ENCODE peak calls at places on chromosomes 6 and 20, in nine cellular contexts. One of them, this sample, is unnamed. For H3K4me1, the result is how much of the 10 kb centered on the place peaks cover.

GRCh38 chr20:45835230-45836224 is 1.9 kb downstream of the SNX21 start:
- DNase-seq in SK-N-SH: no peak
- DNase-seq in stomach: no peak
- DNase-seq in esophagus muscularis mucosa: no peak
- DNase-seq in HCT116: no peak
- DNase-seq in Panc1: no peak
- DNase-seq in HepG2: no peak
- DNase-seq in GM23338: no peak
- DNase-seq in prostate gland: no peak
- DNase-seq in this sample: no peak

GRCh38 chr6:2114100-2114499 is 131.3 kb downstream of the GMDS start:
- DNase-seq in SK-N-SH: no peak
- DNase-seq in stomach: no peak
- DNase-seq in esophagus muscularis mucosa: no peak
- DNase-seq in HCT116: no peak
- DNase-seq in Panc1: no peak
- DNase-seq in HepG2: no peak
- DNase-seq in GM23338: no peak
- DNase-seq in prostate gland: no peak
- DNase-seq in this sample: no peak

GRCh38 chr20:57849126-57849867 is 139.5 kb upstream of the PMEPA1 start:
- DNase-seq in SK-N-SH: no peak
- DNase-seq in stomach: no peak
- DNase-seq in esophagus muscularis mucosa: no peak
- DNase-seq in HCT116: no peak
- DNase-seq in Panc1: no peak
- DNase-seq in HepG2: no peak
- DNase-seq in GM23338: no peak
- DNase-seq in prostate gland: no peak
- DNase-seq in this sample: no peak

GRCh38 chr6:160421854-160422253 is 73.7 kb downstream of the SLC22A3 start:
- DNase-seq in SK-N-SH: no peak
- DNase-seq in stomach: no peak
- DNase-seq in esophagus muscularis mucosa: peak
- DNase-seq in HCT116: no peak
- DNase-seq in Panc1: no peak
- DNase-seq in HepG2: no peak
- DNase-seq in GM23338: no peak
- DNase-seq in prostate gland: no peak
- DNase-seq in this sample: no peak

GRCh38 chr6:44679906-44680698 is 292.6 kb downstream of the CDC5L start:
- DNase-seq in SK-N-SH: no peak
- DNase-seq in stomach: no peak
- DNase-seq in esophagus muscularis mucosa: no peak
- DNase-seq in HCT116: no peak
- DNase-seq in Panc1: no peak
- DNase-seq in HepG2: no peak
- DNase-seq in GM23338: no peak
- DNase-seq in prostate gland: peak
- DNase-seq in this sample: no peak

GRCh38 chr6:162371133-162371532 is 356.4 kb downstream of the PRKN start:
- DNase-seq in SK-N-SH: no peak
- DNase-seq in stomach: no peak
- DNase-seq in esophagus muscularis mucosa: no peak
- DNase-seq in HCT116: no peak
- DNase-seq in Panc1: no peak
- DNase-seq in HepG2: no peak
- DNase-seq in GM23338: peak
- DNase-seq in prostate gland: no peak
- DNase-seq in this sample: no peak

GRCh38 chr6:36118550-36119107 is 11.7 kb upstream of the MAPK13 start:
- DNase-seq in SK-N-SH: no peak
- DNase-seq in stomach: peak
- DNase-seq in esophagus muscularis mucosa: peak
- DNase-seq in HCT116: no peak
- DNase-seq in Panc1: no peak
- DNase-seq in HepG2: peak
- DNase-seq in GM23338: no peak
- DNase-seq in prostate gland: no peak
- DNase-seq in this sample: peak

GRCh38 chr20:49999329-49999728 is 16.5 kb downstream of the SNAI1 start:
- DNase-seq in SK-N-SH: no peak
- DNase-seq in stomach: no peak
- DNase-seq in esophagus muscularis mucosa: no peak
- DNase-seq in HCT116: no peak
- DNase-seq in Panc1: no peak
- DNase-seq in HepG2: no peak
- DNase-seq in GM23338: no peak
- DNase-seq in prostate gland: no peak
- DNase-seq in this sample: no peak

GRCh38 chr6:147160593-147160992 is 43.6 kb upstream of the STXBP5 start:
- DNase-seq in SK-N-SH: no peak
- DNase-seq in stomach: no peak
- DNase-seq in esophagus muscularis mucosa: no peak
- DNase-seq in HCT116: no peak
- DNase-seq in Panc1: no peak
- DNase-seq in HepG2: no peak
- DNase-seq in GM23338: no peak
- DNase-seq in prostate gland: no peak
- DNase-seq in this sample: no peak

GRCh38 chr6:147159536-147160374 is 44.5 kb upstream of the STXBP5 start:
- DNase-seq in SK-N-SH: no peak
- DNase-seq in stomach: no peak
- DNase-seq in esophagus muscularis mucosa: no peak
- DNase-seq in HCT116: no peak
- DNase-seq in Panc1: no peak
- DNase-seq in HepG2: no peak
- DNase-seq in GM23338: no peak
- DNase-seq in prostate gland: no peak
- DNase-seq in this sample: no peak

GRCh38 chr6:147158881-147159280 is 45.3 kb upstream of the STXBP5 start:
- DNase-seq in SK-N-SH: no peak
- DNase-seq in stomach: no peak
- DNase-seq in esophagus muscularis mucosa: no peak
- DNase-seq in HCT116: no peak
- DNase-seq in Panc1: no peak
- DNase-seq in HepG2: no peak
- DNase-seq in GM23338: no peak
- DNase-seq in prostate gland: no peak
- DNase-seq in this sample: no peak

GRCh38 chr6:147161253-147161973 is 42.8 kb upstream of the STXBP5 start:
- DNase-seq in SK-N-SH: no peak
- DNase-seq in stomach: no peak
- DNase-seq in esophagus muscularis mucosa: no peak
- DNase-seq in HCT116: no peak
- DNase-seq in Panc1: no peak
- DNase-seq in HepG2: no peak
- DNase-seq in GM23338: no peak
- DNase-seq in prostate gland: no peak
- DNase-seq in this sample: no peak

GRCh38 chr6:147161974-147162495 is 42.2 kb upstream of the STXBP5 start:
- DNase-seq in SK-N-SH: no peak
- DNase-seq in stomach: no peak
- DNase-seq in esophagus muscularis mucosa: no peak
- DNase-seq in HCT116: no peak
- DNase-seq in Panc1: no peak
- DNase-seq in HepG2: no peak
- DNase-seq in GM23338: no peak
- DNase-seq in prostate gland: no peak
- DNase-seq in this sample: no peak
- H3K27ac ChIP-seq in SK-N-SH: no peak
- H3K27ac ChIP-seq in stomach: no peak
- H3K27ac ChIP-seq in esophagus muscularis mucosa: no peak
- H3K27ac ChIP-seq in HCT116: no peak
- H3K27ac ChIP-seq in Panc1: no peak
- H3K27ac ChIP-seq in HepG2: no peak
- H3K27ac ChIP-seq in GM23338: no peak
- H3K27ac ChIP-seq in prostate gland: no peak
- H3K27ac ChIP-seq in this sample: no peak

GRCh38 chr20:3786665-3787639 is at the start of gene CENPB:
- DNase-seq in SK-N-SH: peak
- DNase-seq in stomach: peak
- DNase-seq in esophagus muscularis mucosa: peak
- DNase-seq in HCT116: peak
- DNase-seq in Panc1: no peak
- DNase-seq in HepG2: peak
- DNase-seq in GM23338: peak
- DNase-seq in prostate gland: peak
- DNase-seq in this sample: peak
- TF ChIP-seq POLR2AphosphoS5 in SK-N-SH: no peak
- TF ChIP-seq POLR2AphosphoS5 in stomach: no peak
- TF ChIP-seq POLR2AphosphoS5 in esophagus muscularis mucosa: peak
- TF ChIP-seq POLR2AphosphoS5 in HCT116: peak
- TF ChIP-seq POLR2AphosphoS5 in Panc1: no peak
- TF ChIP-seq POLR2AphosphoS5 in HepG2: no peak
- TF ChIP-seq POLR2AphosphoS5 in GM23338: peak
- TF ChIP-seq POLR2AphosphoS5 in prostate gland: no peak
- TF ChIP-seq POLR2AphosphoS5 in this sample: no peak

GRCh38 chr6:156807795-156808194 is 30.6 kb downstream of the ARID1B start:
- DNase-seq in SK-N-SH: no peak
- DNase-seq in stomach: no peak
- DNase-seq in esophagus muscularis mucosa: no peak
- DNase-seq in HCT116: no peak
- DNase-seq in Panc1: no peak
- DNase-seq in HepG2: no peak
- DNase-seq in GM23338: no peak
- DNase-seq in prostate gland: no peak
- DNase-seq in this sample: no peak

GRCh38 chr6:156809034-156809433 is 31.9 kb downstream of the ARID1B start:
- DNase-seq in SK-N-SH: no peak
- DNase-seq in stomach: no peak
- DNase-seq in esophagus muscularis mucosa: no peak
- DNase-seq in HCT116: no peak
- DNase-seq in Panc1: no peak
- DNase-seq in HepG2: no peak
- DNase-seq in GM23338: no peak
- DNase-seq in prostate gland: no peak
- DNase-seq in this sample: peak

GRCh38 chr6:156809446-156810178 is 32.4 kb downstream of the ARID1B start:
- DNase-seq in SK-N-SH: no peak
- DNase-seq in stomach: no peak
- DNase-seq in esophagus muscularis mucosa: no peak
- DNase-seq in HCT116: no peak
- DNase-seq in Panc1: no peak
- DNase-seq in HepG2: no peak
- DNase-seq in GM23338: no peak
- DNase-seq in prostate gland: no peak
- DNase-seq in this sample: no peak

GRCh38 chr6:156808287-156808686 is 31.1 kb downstream of the ARID1B start:
- DNase-seq in SK-N-SH: no peak
- DNase-seq in stomach: no peak
- DNase-seq in esophagus muscularis mucosa: no peak
- DNase-seq in HCT116: no peak
- DNase-seq in Panc1: no peak
- DNase-seq in HepG2: no peak
- DNase-seq in GM23338: peak
- DNase-seq in prostate gland: no peak
- DNase-seq in this sample: peak

DNA sequence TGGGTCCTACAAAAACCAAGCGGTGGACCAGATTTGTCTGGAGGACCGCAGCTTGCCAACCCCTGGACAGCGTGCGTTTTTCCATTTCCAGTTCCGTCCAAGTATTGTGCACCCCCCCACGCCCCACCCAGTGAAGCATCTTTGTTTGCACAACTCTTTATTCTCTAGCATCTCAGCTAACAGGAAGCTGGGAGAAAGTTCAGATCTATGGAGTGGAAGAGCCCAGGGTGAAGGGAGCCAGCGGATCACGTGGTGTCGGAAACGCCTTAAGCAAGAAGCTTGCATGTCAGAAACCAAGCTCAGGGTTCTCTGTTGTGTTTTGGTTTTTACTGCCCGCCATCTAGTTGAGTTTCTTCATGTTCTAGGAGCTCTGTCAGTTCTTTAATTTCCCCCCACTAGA is 29.9 kb downstream of the ARID1B start:
- DNase-seq in SK-N-SH: no peak
- DNase-seq in stomach: no peak
- DNase-seq in esophagus muscularis mucosa: no peak
- DNase-seq in HCT116: no peak
- DNase-seq in Panc1: no peak
- DNase-seq in HepG2: no peak
- DNase-seq in GM23338: peak
- DNase-seq in prostate gland: no peak
- DNase-seq in this sample: peak
- H3K4me1 ChIP-seq in SK-N-SH: under half
- H3K4me1 ChIP-seq in stomach: half or more
- H3K4me1 ChIP-seq in esophagus muscularis mucosa: half or more
- H3K4me1 ChIP-seq in HCT116: under half
- H3K4me1 ChIP-seq in Panc1: under half
- H3K4me1 ChIP-seq in HepG2: under half
- H3K4me1 ChIP-seq in GM23338: under half
- H3K4me1 ChIP-seq in prostate gland: under half
- H3K4me1 ChIP-seq in this sample: under half

GRCh38 chr6:3727036-3727435 is 24.5 kb downstream of the PXDC1 start:
- DNase-seq in SK-N-SH: no peak
- DNase-seq in stomach: no peak
- DNase-seq in esophagus muscularis mucosa: no peak
- DNase-seq in HCT116: no peak
- DNase-seq in Panc1: no peak
- DNase-seq in HepG2: no peak
- DNase-seq in GM23338: no peak
- DNase-seq in prostate gland: no peak
- DNase-seq in this sample: no peak

GRCh38 chr6:3731700-3732099 is 19.8 kb downstream of the PXDC1 start:
- DNase-seq in SK-N-SH: peak
- DNase-seq in stomach: no peak
- DNase-seq in esophagus muscularis mucosa: no peak
- DNase-seq in HCT116: no peak
- DNase-seq in Panc1: no peak
- DNase-seq in HepG2: no peak
- DNase-seq in GM23338: no peak
- DNase-seq in prostate gland: no peak
- DNase-seq in this sample: no peak

GRCh38 chr6:3727593-3728108 is 23.9 kb downstream of the PXDC1 start:
- DNase-seq in SK-N-SH: no peak
- DNase-seq in stomach: no peak
- DNase-seq in esophagus muscularis mucosa: no peak
- DNase-seq in HCT116: no peak
- DNase-seq in Panc1: no peak
- DNase-seq in HepG2: no peak
- DNase-seq in GM23338: no peak
- DNase-seq in prostate gland: no peak
- DNase-seq in this sample: no peak

GRCh38 chr6:3732345-3733141 is 19.0 kb downstream of the PXDC1 start:
- DNase-seq in SK-N-SH: peak
- DNase-seq in stomach: peak
- DNase-seq in esophagus muscularis mucosa: no peak
- DNase-seq in HCT116: no peak
- DNase-seq in Panc1: no peak
- DNase-seq in HepG2: peak
- DNase-seq in GM23338: peak
- DNase-seq in prostate gland: peak
- DNase-seq in this sample: peak

DNA sequence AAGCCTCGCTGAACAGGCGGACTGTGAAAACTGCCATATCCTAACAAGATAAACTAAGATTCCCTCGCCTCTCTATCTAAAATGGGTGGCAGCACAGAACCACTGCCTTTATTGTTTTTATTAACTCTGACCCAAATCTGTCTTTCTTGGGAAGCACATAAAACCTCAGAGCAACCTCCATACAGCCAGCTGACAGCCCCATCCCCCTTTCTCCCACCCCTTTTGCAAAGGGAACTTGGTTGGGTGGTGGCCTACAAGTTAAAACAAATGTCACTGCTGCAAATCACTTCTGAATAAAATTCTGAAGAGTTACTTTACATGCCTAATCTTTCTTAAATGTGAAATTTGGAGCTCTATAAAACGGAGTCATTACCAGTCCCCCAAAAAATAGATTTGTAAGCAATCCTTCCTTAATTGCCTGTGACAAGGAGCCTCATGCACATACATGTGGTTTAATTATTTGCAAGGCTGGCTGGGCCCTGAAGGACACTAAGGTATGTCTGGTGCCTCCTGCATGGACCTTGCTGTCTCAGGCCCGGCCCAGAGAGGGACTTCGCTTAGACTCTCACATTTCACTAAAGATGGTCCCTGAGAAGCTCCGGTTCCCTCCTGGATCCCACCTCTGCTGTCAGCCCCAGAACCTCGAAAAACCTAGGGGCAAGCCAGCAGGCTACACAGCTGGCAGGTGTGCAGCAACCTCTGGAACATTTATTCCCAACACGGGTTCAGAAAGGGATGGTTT is 21.7 kb downstream of the PXDC1 start:
- DNase-seq in SK-N-SH: no peak
- DNase-seq in stomach: no peak
- DNase-seq in esophagus muscularis mucosa: no peak
- DNase-seq in HCT116: no peak
- DNase-seq in Panc1: no peak
- DNase-seq in HepG2: no peak
- DNase-seq in GM23338: no peak
- DNase-seq in prostate gland: no peak
- DNase-seq in this sample: no peak
- H3K27ac ChIP-seq in SK-N-SH: no peak
- H3K27ac ChIP-seq in stomach: no peak
- H3K27ac ChIP-seq in esophagus muscularis mucosa: no peak
- H3K27ac ChIP-seq in HCT116: no peak
- H3K27ac ChIP-seq in Panc1: no peak
- H3K27ac ChIP-seq in HepG2: no peak
- H3K27ac ChIP-seq in GM23338: no peak
- H3K27ac ChIP-seq in prostate gland: no peak
- H3K27ac ChIP-seq in this sample: no peak

This sample was measured in upper lobe of left lung.